ENCODE peak calls at places on chromosomes 16 and 17, in four cellular contexts. T is spleen, X is prostate gland, K is A549. M is an unnamed sample.

GRCh38 chr16:81539009-81539820 is 94.6 kb downstream of the CMIP start:
- DNase-seq in K (no peak), X (no peak), T (peak), M (no peak)

GRCh38 chr17:77476920-77477805 is 336.4 kb downstream of the SEC14L1 start:
- DNase-seq in T (no peak), X (peak), K (no peak), M (peak)

GRCh38 chr17:50365649-50366393 is 7.2 kb downstream of the MRPL27 start:
- DNase-seq in T (peak), X (no peak), K (no peak), M (no peak)

GRCh38 chr16:85041184-85041928 is 13.8 kb downstream of the KIAA0513 start:
- DNase-seq in T (no peak), K (no peak), X (no peak), M (no peak)

GRCh38 chr16:65624696-65625095 is 502.8 kb upstream of the CDH11 start:
- DNase-seq in T (no peak), K (no peak), X (no peak), M (no peak)

GRCh38 chr16:2473425-2473926 is 1.5 kb upstream of the TBC1D24 start:
- DNase-seq in T (peak), X (no peak), K (peak), M (no peak)

GRCh38 chr17:82449136-82449882 is 1.2 kb downstream of the CYBC1 start:
- DNase-seq in T (peak), X (no peak), K (no peak), M (no peak)

GRCh38 chr17:57004944-57005579 is 27.1 kb downstream of the SCPEP1 start:
- DNase-seq in X (no peak), T (no peak), K (peak), M (no peak)

GRCh38 chr16:68908000-68908313 is 64.6 kb downstream of the TANGO6 start:
- DNase-seq in K (no peak), X (no peak), T (no peak), M (no peak)

GRCh38 chr16:85178006-85178591 is 65.8 kb upstream of the CIBAR2 start:
- DNase-seq in K (no peak), T (no peak), X (no peak), M (no peak)

GRCh38 chr17:67477687-67478086 is 100.6 kb downstream of the PITPNC1 start:
- DNase-seq in X (no peak), K (no peak), T (no peak), M (peak)

GRCh38 chr16:23700509-23700908 is 12.5 kb downstream of the ERN2 start:
- DNase-seq in K (no peak), T (no peak), X (no peak), M (no peak)

GRCh38 chr17:14396542-14396941 is 95.7 kb downstream of the HS3ST3B1 start:
- DNase-seq in X (no peak), T (no peak), K (no peak), M (no peak)

GRCh38 chr16:65546353-65546791 is 424.5 kb upstream of the CDH11 start:
- DNase-seq in K (no peak), X (no peak), T (no peak), M (no peak)

GRCh38 chr17:61144876-61145564 is 254.6 kb upstream of the TBX2 start:
- DNase-seq in X (no peak), K (no peak), T (peak), M (no peak)

GRCh38 chr16:5895137-5895536 is 797.5 kb upstream of the EEF2KMT start:
- DNase-seq in X (no peak), T (no peak), K (no peak), M (no peak)

GRCh38 chr16:1413684-1414531 is 596 bp downstream of the UNKL start:
- DNase-seq in T (peak), X (no peak), K (peak), M (no peak)

GRCh38 chr16:57797526-57798266 is 4.6 kb downstream of the KIFC3 start:
- DNase-seq in T (no peak), K (peak), X (peak), M (no peak)

GRCh38 chr17:20120835-20121234 is 111.7 kb downstream of the SPECC1 start:
- DNase-seq in T (no peak), K (no peak), X (no peak), M (no peak)

GRCh38 chr16:29831490-29831889 is 11.2 kb downstream of the MVP start:
- DNase-seq in K (no peak), X (no peak), T (no peak), M (no peak)
- TF ChIP-seq CTCF in K (no peak), X (no peak), T (no peak), M (no peak)

GRCh38 chr17:79793924-79794304 is 3.0 kb downstream of the CBX8 start:
- DNase-seq in K (peak), X (no peak), T (no peak), M (no peak)
- H3K4me3 ChIP-seq in K (peak), X (no peak), T (no peak), M (no peak)

DNA sequence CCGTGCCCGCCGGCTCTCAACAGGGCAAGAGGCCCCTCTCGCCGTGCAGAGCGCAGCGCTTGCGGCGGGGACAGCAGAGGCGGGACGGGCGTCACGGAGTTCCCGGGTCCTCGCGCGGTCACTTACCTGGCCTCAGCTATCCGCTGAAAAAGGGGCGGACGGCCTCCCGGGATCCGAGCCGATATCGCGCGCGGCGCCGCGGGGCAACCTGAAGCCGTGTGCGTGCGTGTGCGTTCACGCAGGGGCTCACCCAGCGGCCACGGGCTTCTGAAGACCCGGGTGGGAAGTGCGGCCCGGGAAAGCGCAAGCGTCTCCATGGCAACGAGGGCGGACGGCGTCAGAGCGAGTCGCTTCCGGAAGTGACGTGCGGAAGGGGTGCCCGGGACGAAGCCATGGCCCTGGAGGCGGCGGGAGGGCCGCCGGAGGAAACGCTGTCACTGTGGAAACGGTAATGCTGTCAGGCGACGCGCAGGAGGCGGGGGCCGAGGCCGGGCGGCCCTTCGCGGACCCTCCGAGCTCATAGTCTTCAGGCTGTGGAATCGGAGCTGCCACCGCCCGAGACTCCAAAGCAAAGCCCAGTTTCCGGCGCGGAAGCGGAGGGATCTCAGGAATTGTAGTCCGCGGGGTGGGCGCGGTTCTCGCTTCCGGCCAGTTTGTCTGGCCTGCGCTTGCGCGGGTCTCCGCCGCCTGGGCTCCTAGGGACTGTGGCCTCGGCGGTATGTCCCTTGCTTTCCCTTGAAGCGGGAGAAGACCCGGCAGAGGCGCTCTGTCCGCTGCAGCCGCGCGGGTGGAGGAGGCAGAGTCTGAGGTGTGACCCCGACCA is at the start of gene ENDOV:
- DNase-seq in T (peak), K (peak), X (peak), M (peak)
- TF ChIP-seq POLR2A in T (no peak), K (peak), X (peak), M (no peak)

DNA sequence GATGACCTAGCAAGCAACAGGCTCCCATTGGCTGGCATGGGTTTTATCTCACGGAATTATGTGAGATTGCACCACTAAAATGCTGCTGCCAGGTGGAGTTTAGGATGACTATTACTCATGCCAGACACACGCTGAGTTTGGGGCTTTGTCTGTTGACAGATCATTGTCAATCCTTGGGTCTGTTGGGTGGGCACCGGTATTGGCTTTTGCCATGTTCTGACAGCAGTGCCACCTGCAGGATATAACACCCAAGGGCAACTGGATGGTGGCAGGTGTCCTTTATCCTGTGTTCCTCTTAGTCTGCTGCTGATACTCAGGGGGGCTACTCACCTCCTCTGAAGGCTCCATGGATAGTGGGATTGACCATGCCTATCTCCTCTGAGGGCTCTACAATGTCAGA is 221.6 kb upstream of the DYNLRB2 start:
- DNase-seq in T (no peak), X (no peak), K (no peak), M (no peak)
- TF ChIP-seq CTCF in T (no peak), X (no peak), K (no peak), M (no peak)